ENCODE peak calls at places on chromosome 19, in five cellular contexts. V is NCI-H510A treated with DMSO at 0.1 percent for 48 hours; L is progenitor cell of endocrine pancreas; O is OCI-LY7; N is CD8-positive, alpha-beta T cell. C is an unnamed sample.

GRCh38 chr19:17560205-17560595 is 4.8 kb downstream of the COLGALT1 start:
- DNase-seq in L (no peak), N (no peak), V (no peak), O (no peak), C (no peak)

GRCh38 chr19:37654833-37655688 is at the start of gene ZFP30:
- DNase-seq in N (peak; percentile 73), V (peak; percentile 87), O (peak; percentile 65), L (peak; percentile 88), C (peak; percentile 72)

GRCh38 chr19:44722131-44723121 is 23.5 kb downstream of the CEACAM16 start:
- DNase-seq in L (no peak), O (peak; percentile 40), V (no peak), N (no peak), C (peak; percentile 96)

GRCh38 chr19:4913996-4914735 is 4.9 kb downstream of the UHRF1 start:
- DNase-seq in N (peak; percentile 46), O (no peak), V (no peak), L (no peak), C (no peak)

GRCh38 chr19:52331757-52332156 is 4.3 kb upstream of the ZNF610 start:
- DNase-seq in O (no peak), V (no peak), N (no peak), L (no peak), C (no peak)

GRCh38 chr19:4597278-4597974 is 37.9 kb upstream of the SEMA6B start:
- DNase-seq in V (no peak), O (no peak), L (no peak), N (no peak), C (no peak)

GRCh38 chr19:45913874-45914830 is at the start of gene NANOS2:
- DNase-seq in N (no peak), L (no peak), O (peak; percentile 29), V (no peak), C (peak; percentile 31)

GRCh38 chr19:5103061-5103701 is 134.3 kb downstream of the KDM4B start:
- DNase-seq in L (no peak), N (no peak), V (no peak), O (no peak), C (no peak)

GRCh38 chr19:41844601-41845000 is at the start of gene LYPD4:
- DNase-seq in O (no peak), N (no peak), L (no peak), V (no peak), C (no peak)

GRCh38 chr19:4390017-4390861 is 10.1 kb downstream of the SH3GL1 start:
- DNase-seq in L (no peak), O (no peak), V (peak; percentile 58), N (no peak), C (peak; percentile 52)

GRCh38 chr19:45577111-45577905 is 7.3 kb downstream of the OPA3 start:
- DNase-seq in O (no peak), L (peak; percentile 30), V (no peak), N (no peak), C (no peak)

GRCh38 chr19:39631626-39632025 is 24.1 kb upstream of the LGALS16 start:
- DNase-seq in V (no peak), O (no peak), L (no peak), N (no peak), C (no peak)

GRCh38 chr19:292281-292884 is 1.2 kb upstream of the PLPP2 start:
- DNase-seq in V (no peak), L (no peak), O (no peak), N (no peak), C (no peak)

GRCh38 chr19:47310819-47311218 is 1.2 kb downstream of the C5AR1 start:
- DNase-seq in V (no peak), N (no peak), O (no peak), L (no peak), C (peak; percentile 48)

GRCh38 chr19:47796785-47797184 is 7.6 kb downstream of the TPRX1 start:
- DNase-seq in V (no peak), O (no peak), L (no peak), N (no peak), C (no peak)

GRCh38 chr19:58519087-58519354 is 589 bp downstream of the ZBTB45 start:
- DNase-seq in O (peak; percentile 76), V (peak; percentile 85), N (peak; percentile 52), L (peak; percentile 51), C (peak; percentile 80)

GRCh38 chr19:4472174-4472974 is at the start of gene HDGFL2:
- DNase-seq in N (no peak), L (no peak), O (no peak), V (no peak), C (no peak)

C was measured in KBM-7.